ENCODE peak calls at places on chromosome 15, in nine cellular contexts. P is colonic mucosa; E is PC-3; A is MG63; W is GM12865; O is adipocyte; I is esophagus muscularis mucosa; C is heart left ventricle; U is naive thymus-derived CD4-positive, alpha-beta T cell. N is an unnamed sample.

GRCh38 chr15:72231847-72232461 is 964 bp upstream of the PKM start:
- DNase-seq in P (peak; percentile 69), E (peak; percentile 79), A (peak; percentile 80), W (peak; percentile 59), O (peak; percentile 86), I (no peak), C (peak; percentile 41), U (no peak), N (no peak)

GRCh38 chr15:83775738-83776137 is 121.8 kb downstream of the ADAMTSL3 start:
- DNase-seq in P (no peak), E (no peak), A (no peak), W (peak; percentile 53), O (no peak), I (no peak), C (no peak), U (no peak), N (no peak)

GRCh38 chr15:98842973-98843285 is 164.7 kb downstream of the PGPEP1L start:
- DNase-seq in P (no peak), E (no peak), A (no peak), W (no peak), O (no peak), I (no peak), C (no peak), U (no peak), N (no peak)

GRCh38 chr15:29935296-29936020 is 113.2 kb upstream of the TJP1 start:
- DNase-seq in P (peak; percentile 48), E (peak; percentile 59), A (no peak), W (no peak), O (no peak), I (no peak), C (no peak), U (no peak), N (no peak)

GRCh38 chr15:90097475-90097874 is 4.8 kb downstream of the IDH2 start:
- DNase-seq in P (no peak), E (no peak), A (no peak), W (peak; percentile 93), O (no peak), I (no peak), C (no peak), U (no peak), N (no peak)

GRCh38 chr15:31207246-31207645 is 105.7 kb upstream of the TRPM1 start:
- DNase-seq in P (no peak), E (no peak), A (no peak), W (no peak), O (no peak), I (no peak), C (no peak), U (no peak), N (no peak)

GRCh38 chr15:63019539-63020109 is 22.9 kb upstream of the TPM1 start:
- DNase-seq in P (peak; percentile 42), E (peak; percentile 97), A (peak; percentile 85), W (no peak), O (peak; percentile 49), I (no peak), C (no peak), U (no peak), N (no peak)

GRCh38 chr15:37072181-37072580 is 28.2 kb downstream of the MEIS2 start:
- DNase-seq in P (no peak), E (no peak), A (no peak), W (no peak), O (no peak), I (no peak), C (no peak), U (no peak), N (no peak)

GRCh38 chr15:79849789-79850188 is 47.0 kb downstream of the MTHFS start:
- DNase-seq in P (peak; percentile 22), E (peak; percentile 41), A (peak; percentile 12), W (peak; percentile 25), O (peak; percentile 65), I (no peak), C (no peak), U (no peak), N (no peak)

GRCh38 chr15:51652084-51652668 is 29.1 kb upstream of the SCG3 start:
- DNase-seq in P (no peak), E (no peak), A (no peak), W (no peak), O (no peak), I (no peak), C (no peak), U (no peak), N (no peak)

GRCh38 chr15:60695713-60696522 is 217.0 kb upstream of the ICE2 start:
- DNase-seq in P (no peak), E (no peak), A (no peak), W (peak; percentile 72), O (peak; percentile 22), I (no peak), C (no peak), U (no peak), N (no peak)

GRCh38 chr15:74453925-74454763 is 6.8 kb downstream of the UBL7 start:
- DNase-seq in P (no peak), E (no peak), A (no peak), W (no peak), O (no peak), I (no peak), C (no peak), U (no peak), N (no peak)

GRCh38 chr15:95520511-95520910 is 810.0 kb upstream of the NR2F2 start:
- DNase-seq in P (no peak), E (no peak), A (no peak), W (peak; percentile 9), O (no peak), I (no peak), C (no peak), U (no peak), N (no peak)

GRCh38 chr15:39317225-39317624 is 263.7 kb upstream of the THBS1 start:
- DNase-seq in P (no peak), E (no peak), A (no peak), W (no peak), O (no peak), I (no peak), C (no peak), U (no peak), N (no peak)

GRCh38 chr15:99911824-99912223 is 178.6 kb upstream of the LYSMD4 start:
- DNase-seq in P (no peak), E (no peak), A (no peak), W (no peak), O (peak; percentile 17), I (peak; percentile 2), C (peak; percentile 31), U (no peak), N (no peak)

GRCh38 chr15:50857763-50858162 is 50.7 kb upstream of the AP4E1 start:
- DNase-seq in P (no peak), E (no peak), A (no peak), W (no peak), O (no peak), I (no peak), C (no peak), U (no peak), N (no peak)

GRCh38 chr15:81386947-81387346 is 12.9 kb upstream of the TMC3 start:
- DNase-seq in P (no peak), E (peak; percentile 45), A (no peak), W (no peak), O (peak; percentile 31), I (no peak), C (no peak), U (no peak), N (no peak)

GRCh38 chr15:57345584-57345983 is 30.7 kb upstream of the CGNL1 start:
- DNase-seq in P (no peak), E (peak; percentile 19), A (no peak), W (no peak), O (no peak), I (no peak), C (no peak), U (no peak), N (no peak)

DNA sequence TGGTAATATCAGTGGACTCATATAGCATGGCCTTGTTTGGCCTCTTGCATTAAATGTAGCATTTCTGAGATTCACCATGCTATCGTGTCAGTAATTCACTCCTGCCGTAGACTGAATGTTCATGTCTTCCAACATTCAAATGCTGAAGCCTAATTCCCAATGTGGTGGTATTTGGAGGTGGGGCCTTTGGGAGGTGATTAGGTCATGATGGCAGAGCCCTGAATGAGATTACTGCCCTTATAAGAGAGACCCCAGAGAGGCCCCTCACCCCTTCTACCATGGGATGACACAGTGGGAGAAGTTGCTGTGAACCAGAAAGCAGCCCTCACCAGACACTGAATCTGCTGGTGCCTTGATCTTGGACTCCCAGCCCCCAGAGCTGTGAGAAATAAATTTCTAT is 241.4 kb downstream of the VPS13C start:
- DNase-seq in P (no peak), E (no peak), A (no peak), W (no peak), O (no peak), I (peak; percentile 68), C (no peak), U (no peak), N (peak; percentile 16)
- H3K4me3 ChIP-seq in P (no peak overlapping the region), E (no peak overlapping the region), A (no peak overlapping the region), W (no peak overlapping the region), O (no peak overlapping the region), I (no peak overlapping the region), C (no peak overlapping the region), U (no peak overlapping the region), N (no peak overlapping the region)

GRCh38 chr15:45648521-45649200 is 13.8 kb downstream of the SQOR start:
- DNase-seq in P (no peak), E (peak; percentile 88), A (peak; percentile 78), W (no peak), O (peak; percentile 44), I (no peak), C (no peak), U (no peak), N (no peak)
- H3K4me3 ChIP-seq in P (no peak overlapping the region), E (no peak overlapping the region), A (no peak overlapping the region), W (no peak overlapping the region), O (no peak overlapping the region), I (no peak overlapping the region), C (no peak overlapping the region), U (no peak overlapping the region), N (no peak overlapping the region)

GRCh38 chr15:40938530-40938870 is 9.4 kb downstream of the DLL4 start:
- DNase-seq in P (no peak), E (no peak), A (no peak), W (no peak), O (no peak), I (no peak), C (peak; percentile 23), U (no peak), N (no peak)
- H3K4me3 ChIP-seq in P (no peak overlapping the region), E (no peak overlapping the region), A (no peak overlapping the region), W (no peak overlapping the region), O (no peak overlapping the region), I (no peak overlapping the region), C (peak overlapping the region; percentile 85), U (no peak overlapping the region), N (no peak overlapping the region)

GRCh38 chr15:101497484-101498034 is 8.1 kb upstream of the PCSK6 start:
- DNase-seq in P (peak; percentile 53), E (no peak), A (no peak), W (no peak), O (no peak), I (peak; percentile 80), C (no peak), U (no peak), N (no peak)
- H3K4me3 ChIP-seq in P (peak overlapping the region; percentile 23), E (no peak overlapping the region), A (no peak overlapping the region), W (no peak overlapping the region), O (no peak overlapping the region), I (no peak overlapping the region), C (no peak overlapping the region), U (no peak overlapping the region), N (no peak overlapping the region)

N was measured in vagina.